ENCODE peak calls at places on chromosomes 3 and 15, in five cellular contexts. G is activated CD4-positive, alpha-beta T cell treated with anti-CD3 and anti-CD28 coated beads, Interleukin-2, amount 50 U/mL, for 1 hour; U is NCI-H524; B is activated naive CD8-positive, alpha-beta T cell treated with anti-CD3 and anti-CD28 coated beads for 36 hours; I is body of pancreas. P is an unnamed sample.
A peak's percentile ranks its signal among the peaks of the same experiment; 100 is the strongest.

GRCh38 chr3:196280689-196281463 is 6.7 kb downstream of the PCYT1A start:
- DNase-seq in U (no peak), G (no peak), I (no peak), B (peak; percentile 49), P (no peak)

GRCh38 chr3:59606638-59607262 is 556.9 kb upstream of the CFAP20DC start:
- DNase-seq in G (no peak), U (no peak), B (no peak), I (no peak), P (no peak)

GRCh38 chr3:36954452-36955134 is 9.7 kb upstream of the TRANK1 start:
- DNase-seq in G (no peak), I (no peak), B (no peak), U (no peak), P (no peak)

GRCh38 chr3:40658305-40658704 is 133.5 kb downstream of the ZNF621 start:
- DNase-seq in G (no peak), B (no peak), I (no peak), U (no peak), P (no peak)

GRCh38 chr15:83926116-83926515 is 272.2 kb downstream of the ADAMTSL3 start:
- DNase-seq in I (no peak), U (no peak), G (no peak), B (no peak), P (no peak)

GRCh38 chr3:172813462-172813861 is 62.9 kb downstream of the ECT2 start:
- DNase-seq in G (no peak), I (no peak), U (no peak), B (no peak), P (no peak)

GRCh38 chr3:155646128-155646527 is 98.7 kb downstream of the PLCH1 start:
- DNase-seq in G (no peak), B (no peak), U (no peak), I (no peak), P (no peak)

GRCh38 chr15:69976366-69976994 is 121.2 kb downstream of the TLE3 start:
- DNase-seq in B (peak; percentile 27), U (no peak), G (peak; percentile 39), I (peak; percentile 38), P (no peak)

GRCh38 chr15:101049282-101049681 is 130.1 kb downstream of the LRRK1 start:
- DNase-seq in B (no peak), U (no peak), I (no peak), G (no peak), P (no peak)

GRCh38 chr15:98586066-98586465 is 62.3 kb upstream of the IGF1R start:
- DNase-seq in U (no peak), I (no peak), G (no peak), B (no peak), P (no peak)

GRCh38 chr3:31546152-31546551 is 13.4 kb downstream of the STT3B start:
- DNase-seq in I (no peak), U (no peak), G (no peak), B (no peak), P (no peak)

GRCh38 chr3:84738101-84738500 is 220.7 kb upstream of the CADM2 start:
- DNase-seq in I (no peak), U (peak; percentile 77), B (no peak), G (no peak), P (no peak)

GRCh38 chr3:14126017-14126902 is 1.4 kb downstream of the TMEM43 start:
- DNase-seq in U (no peak), B (no peak), G (no peak), I (no peak), P (no peak)

GRCh38 chr3:172643780-172644179 is 67.1 kb downstream of the NCEH1 start:
- DNase-seq in I (no peak), U (no peak), G (no peak), B (no peak), P (no peak)

P was measured in NCI-H510A.